ENCODE peak calls at places on chromosomes 16 and 17, in five cellular contexts. One of them, this sample, is unnamed.
A peak's percentile ranks its signal among the peaks of the same experiment; 100 is the strongest.

GRCh38 chr16:15988268-15989013 is 39.0 kb downstream of the ABCC1 start:
- DNase-seq in HEK293T: no peak
- DNase-seq in HepG2: no peak
- DNase-seq in H1: no peak
- DNase-seq in NT2/D1: no peak
- DNase-seq in this sample: no peak

GRCh38 chr17:29237476-29238132 is 9.1 kb upstream of the CRYBA1 start:
- DNase-seq in HEK293T: no peak
- DNase-seq in HepG2: no peak
- DNase-seq in H1: no peak
- DNase-seq in NT2/D1: no peak
- DNase-seq in this sample: no peak

GRCh38 chr17:43003542-43004172 is 2.9 kb upstream of the IFI35 start:
- DNase-seq in HEK293T: no peak
- DNase-seq in HepG2: peak; percentile 63
- DNase-seq in H1: no peak
- DNase-seq in NT2/D1: no peak
- DNase-seq in this sample: no peak

GRCh38 chr17:7716299-7716886 is 1.2 kb upstream of the DNAH2 start:
- DNase-seq in HEK293T: no peak
- DNase-seq in HepG2: no peak
- DNase-seq in H1: no peak
- DNase-seq in NT2/D1: no peak
- DNase-seq in this sample: no peak

GRCh38 chr16:86479419-86479818 is 30.9 kb upstream of the FOXF1 start:
- DNase-seq in HEK293T: no peak
- DNase-seq in HepG2: no peak
- DNase-seq in H1: no peak
- DNase-seq in NT2/D1: no peak
- DNase-seq in this sample: no peak

GRCh38 chr16:50711862-50712567 is 18.6 kb downstream of the NOD2 start:
- DNase-seq in HEK293T: no peak
- DNase-seq in HepG2: no peak
- DNase-seq in H1: no peak
- DNase-seq in NT2/D1: no peak
- DNase-seq in this sample: no peak

GRCh38 chr16:11405331-11406176 is 60.3 kb downstream of the RMI2 start:
- DNase-seq in HEK293T: peak; percentile 58
- DNase-seq in HepG2: peak; percentile 67
- DNase-seq in H1: peak; percentile 93
- DNase-seq in NT2/D1: no peak
- DNase-seq in this sample: no peak

GRCh38 chr17:48894886-48895285 is 2.3 kb downstream of the ATP5MC1 start:
- DNase-seq in HEK293T: no peak
- DNase-seq in HepG2: no peak
- DNase-seq in H1: no peak
- DNase-seq in NT2/D1: no peak
- DNase-seq in this sample: no peak

GRCh38 chr17:14545156-14545906 is 244.4 kb downstream of the HS3ST3B1 start:
- DNase-seq in HEK293T: no peak
- DNase-seq in HepG2: no peak
- DNase-seq in H1: no peak
- DNase-seq in NT2/D1: no peak
- DNase-seq in this sample: no peak

GRCh38 chr17:61235821-61236197 is 163.8 kb upstream of the TBX2 start:
- DNase-seq in HEK293T: peak; percentile 25
- DNase-seq in HepG2: peak; percentile 91
- DNase-seq in H1: no peak
- DNase-seq in NT2/D1: no peak
- DNase-seq in this sample: no peak

GRCh38 chr16:78648517-78648916 is 549.1 kb downstream of the WWOX start:
- DNase-seq in HEK293T: no peak
- DNase-seq in HepG2: no peak
- DNase-seq in H1: no peak
- DNase-seq in NT2/D1: no peak
- DNase-seq in this sample: no peak

GRCh38 chr17:16215965-16216316 is 607 bp upstream of the NCOR1 start:
- DNase-seq in HEK293T: peak; percentile 27
- DNase-seq in HepG2: peak; percentile 57
- DNase-seq in H1: no peak
- DNase-seq in NT2/D1: peak; percentile 22
- DNase-seq in this sample: no peak

GRCh38 chr16:76818611-76819181 is 372.3 kb upstream of the MON1B start:
- DNase-seq in HEK293T: no peak
- DNase-seq in HepG2: no peak
- DNase-seq in H1: no peak
- DNase-seq in NT2/D1: no peak
- DNase-seq in this sample: no peak

GRCh38 chr16:31072540-31073072 is 1.4 kb downstream of the ZNF668 start:
- DNase-seq in HEK293T: no peak
- DNase-seq in HepG2: peak; percentile 27
- DNase-seq in H1: no peak
- DNase-seq in NT2/D1: no peak
- DNase-seq in this sample: no peak

GRCh38 chr16:17768257-17768656 is 297.5 kb upstream of the XYLT1 start:
- DNase-seq in HEK293T: no peak
- DNase-seq in HepG2: no peak
- DNase-seq in H1: no peak
- DNase-seq in NT2/D1: no peak
- DNase-seq in this sample: no peak

GRCh38 chr16:56269824-56270684 is 78.8 kb downstream of the GNAO1 start:
- DNase-seq in HEK293T: no peak
- DNase-seq in HepG2: peak; percentile 52
- DNase-seq in H1: no peak
- DNase-seq in NT2/D1: peak; percentile 61
- DNase-seq in this sample: no peak

GRCh38 chr17:56815711-56816110 is 18.0 kb downstream of the C17orf67 start:
- DNase-seq in HEK293T: no peak
- DNase-seq in HepG2: no peak
- DNase-seq in H1: no peak
- DNase-seq in NT2/D1: no peak
- DNase-seq in this sample: no peak

GRCh38 chr17:8360260-8360659 is 16.2 kb downstream of the KRABD2 start:
- DNase-seq in HEK293T: no peak
- DNase-seq in HepG2: no peak
- DNase-seq in H1: no peak
- DNase-seq in NT2/D1: no peak
- DNase-seq in this sample: no peak

GRCh38 chr16:52404546-52404945 is 142.4 kb downstream of the TOX3 start:
- DNase-seq in HEK293T: no peak
- DNase-seq in HepG2: no peak
- DNase-seq in H1: no peak
- DNase-seq in NT2/D1: no peak
- DNase-seq in this sample: no peak

GRCh38 chr17:38893612-38894011 is 23.8 kb downstream of the LASP1 start:
- DNase-seq in HEK293T: no peak
- DNase-seq in HepG2: no peak
- DNase-seq in H1: no peak
- DNase-seq in NT2/D1: no peak
- DNase-seq in this sample: no peak
- TF ChIP-seq SUZ12 in HEK293T: no peak
- TF ChIP-seq SUZ12 in HepG2: no peak
- TF ChIP-seq SUZ12 in H1: no peak
- TF ChIP-seq SUZ12 in NT2/D1: no peak
- TF ChIP-seq SUZ12 in this sample: no peak

GRCh38 chr16:54651440-54651839 is 279.2 kb upstream of the IRX5 start:
- DNase-seq in HEK293T: no peak
- DNase-seq in HepG2: no peak
- DNase-seq in H1: peak; percentile 62
- DNase-seq in NT2/D1: peak; percentile 87
- DNase-seq in this sample: no peak

GRCh38 chr16:54647216-54647615 is 283.4 kb upstream of the IRX5 start:
- DNase-seq in HEK293T: no peak
- DNase-seq in HepG2: no peak
- DNase-seq in H1: no peak
- DNase-seq in NT2/D1: no peak
- DNase-seq in this sample: no peak

GRCh38 chr16:54649846-54650245 is 280.8 kb upstream of the IRX5 start:
- DNase-seq in HEK293T: no peak
- DNase-seq in HepG2: no peak
- DNase-seq in H1: no peak
- DNase-seq in NT2/D1: no peak
- DNase-seq in this sample: no peak

GRCh38 chr16:54647731-54648221 is 282.9 kb upstream of the IRX5 start:
- DNase-seq in HEK293T: no peak
- DNase-seq in HepG2: no peak
- DNase-seq in H1: no peak
- DNase-seq in NT2/D1: no peak
- DNase-seq in this sample: no peak

GRCh38 chr16:54648575-54648974 is 282.1 kb upstream of the IRX5 start:
- DNase-seq in HEK293T: peak; percentile 24
- DNase-seq in HepG2: no peak
- DNase-seq in H1: no peak
- DNase-seq in NT2/D1: no peak
- DNase-seq in this sample: no peak
- TF ChIP-seq SUZ12 in HEK293T: no peak
- TF ChIP-seq SUZ12 in HepG2: no peak
- TF ChIP-seq SUZ12 in H1: no peak
- TF ChIP-seq SUZ12 in NT2/D1: no peak
- TF ChIP-seq SUZ12 in this sample: no peak

GRCh38 chr16:64311241-64311640 is 810.6 kb downstream of the CDH11 start:
- DNase-seq in HEK293T: no peak
- DNase-seq in HepG2: no peak
- DNase-seq in H1: no peak
- DNase-seq in NT2/D1: no peak
- DNase-seq in this sample: no peak
- TF ChIP-seq SUZ12 in HEK293T: no peak
- TF ChIP-seq SUZ12 in HepG2: no peak
- TF ChIP-seq SUZ12 in H1: no peak
- TF ChIP-seq SUZ12 in NT2/D1: no peak
- TF ChIP-seq SUZ12 in this sample: no peak

DNA sequence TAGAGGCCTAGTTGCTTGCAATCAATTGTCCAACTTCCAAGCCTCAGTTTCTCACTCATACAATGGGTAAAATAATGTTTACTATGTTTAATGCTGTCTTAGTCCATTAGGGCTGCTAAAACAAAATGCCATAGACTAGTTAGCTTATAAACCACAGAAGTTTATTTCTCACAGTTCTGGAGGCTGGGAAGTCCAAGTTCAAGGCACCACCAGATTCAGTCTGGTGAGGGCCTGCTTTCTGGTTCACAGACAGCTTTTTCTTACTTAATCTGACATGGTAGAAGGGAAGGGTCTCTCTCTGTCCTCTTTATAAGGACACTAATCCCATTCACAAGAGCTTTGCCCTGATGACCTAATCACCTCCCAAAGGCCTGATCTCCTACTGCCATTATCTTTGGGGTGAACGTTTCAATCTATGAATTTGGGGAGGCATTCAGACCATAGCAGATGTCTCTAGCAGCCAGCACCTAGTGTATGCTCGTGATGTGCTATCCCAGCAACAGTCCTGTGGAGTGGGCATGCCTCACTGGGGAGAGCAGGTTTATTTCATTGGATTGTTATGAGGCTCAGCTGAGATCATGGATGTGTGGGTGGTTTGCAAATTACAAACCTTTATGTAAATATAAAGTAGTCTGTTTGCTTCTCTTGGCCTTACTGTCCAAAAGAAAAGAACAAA is 25.2 kb downstream of the YPEL2 start:
- DNase-seq in HEK293T: no peak
- DNase-seq in HepG2: no peak
- DNase-seq in H1: no peak
- DNase-seq in NT2/D1: no peak
- DNase-seq in this sample: no peak
- TF ChIP-seq SUZ12 in HEK293T: no peak
- TF ChIP-seq SUZ12 in HepG2: no peak
- TF ChIP-seq SUZ12 in H1: no peak
- TF ChIP-seq SUZ12 in NT2/D1: no peak
- TF ChIP-seq SUZ12 in this sample: no peak

DNA sequence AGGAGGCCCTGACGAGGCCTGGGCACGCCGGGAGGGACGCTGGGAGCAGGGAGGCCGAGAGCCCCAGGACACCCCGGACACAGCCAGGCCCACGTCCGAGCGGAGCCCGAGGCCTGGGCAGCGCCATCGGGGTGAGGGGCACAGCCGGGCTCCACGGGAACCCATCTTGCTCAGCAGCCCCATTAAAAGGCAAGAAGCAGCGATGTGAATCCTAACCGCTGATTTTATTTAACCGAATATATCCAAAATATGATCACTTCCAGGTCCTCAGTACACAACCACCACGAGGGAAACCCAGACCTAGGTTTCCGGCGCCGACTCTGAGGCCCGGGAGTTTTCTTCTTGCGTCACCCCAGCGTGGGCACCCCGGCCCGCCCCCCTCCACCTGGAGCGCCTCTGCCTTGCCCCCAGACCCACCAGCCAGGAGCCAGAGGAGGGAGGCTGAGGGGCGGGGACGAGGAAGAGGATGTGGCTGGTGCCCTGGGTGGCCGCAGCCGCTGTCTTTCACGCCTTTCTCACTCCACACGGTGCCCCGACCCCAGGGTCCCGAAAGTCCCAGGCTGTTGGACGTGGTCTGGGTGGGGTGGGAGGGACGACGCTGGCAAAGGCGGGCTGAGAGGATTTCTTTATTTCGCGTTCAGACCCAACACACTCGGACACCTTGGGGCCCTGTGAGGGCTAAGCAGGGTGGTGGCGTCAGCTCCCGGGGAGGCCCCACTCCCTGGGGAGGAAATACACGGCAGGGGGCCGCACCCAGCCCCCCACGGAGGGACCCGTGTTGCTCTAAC is 568 bp upstream of the CCDC154 start:
- DNase-seq in HEK293T: no peak
- DNase-seq in HepG2: no peak
- DNase-seq in H1: no peak
- DNase-seq in NT2/D1: no peak
- DNase-seq in this sample: no peak
- TF ChIP-seq SUZ12 in HEK293T: no peak
- TF ChIP-seq SUZ12 in HepG2: no peak
- TF ChIP-seq SUZ12 in H1: no peak
- TF ChIP-seq SUZ12 in NT2/D1: no peak
- TF ChIP-seq SUZ12 in this sample: no peak

DNA sequence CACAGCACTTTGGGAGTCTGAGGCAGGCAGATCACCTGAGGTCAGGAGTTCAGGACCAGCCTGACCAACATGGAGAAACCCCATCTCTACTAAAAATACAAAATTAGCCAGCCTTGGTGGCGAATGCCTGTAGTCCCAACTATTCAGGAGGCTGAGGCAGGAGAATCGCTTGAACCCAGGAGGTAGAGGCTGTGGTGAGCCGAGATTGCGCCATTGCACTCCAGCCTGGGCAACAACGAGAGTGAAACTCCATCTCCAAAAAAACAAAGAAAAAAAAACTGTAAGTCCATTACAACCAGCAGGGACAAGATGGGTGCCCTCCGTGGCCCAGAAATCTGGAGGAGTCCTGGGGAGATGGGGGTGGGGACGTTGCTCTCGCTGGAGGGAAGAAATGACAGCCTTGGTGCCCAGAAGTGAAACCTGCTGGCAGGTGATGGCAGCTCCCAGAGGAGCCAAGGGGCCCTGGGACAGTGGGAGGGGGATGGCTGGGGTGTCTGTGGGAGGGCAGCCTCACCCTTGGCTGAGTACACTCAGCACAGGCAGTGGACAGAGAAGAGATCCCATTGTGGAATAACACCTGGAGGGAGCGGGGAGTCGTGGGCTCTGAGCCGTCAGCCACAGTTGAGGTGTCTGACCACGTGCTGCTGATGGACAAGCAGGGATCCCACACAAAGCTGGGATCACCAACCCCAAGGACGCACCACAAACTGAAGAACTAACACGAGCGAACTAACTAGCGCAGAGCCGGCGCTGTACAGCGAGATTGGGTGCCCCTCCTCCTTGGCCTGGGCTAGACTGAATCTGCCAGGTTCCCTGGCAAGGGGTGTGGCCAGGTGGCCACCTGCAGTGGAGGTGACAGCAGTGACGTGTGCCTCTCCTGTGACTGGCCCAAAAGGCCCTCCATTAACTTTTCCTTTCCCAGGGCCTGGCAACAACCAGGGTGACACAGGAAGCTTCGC is 46.9 kb upstream of the BAHCC1 start:
- DNase-seq in HEK293T: no peak
- DNase-seq in HepG2: no peak
- DNase-seq in H1: no peak
- DNase-seq in NT2/D1: no peak
- DNase-seq in this sample: no peak
- TF ChIP-seq SUZ12 in HEK293T: no peak
- TF ChIP-seq SUZ12 in HepG2: no peak
- TF ChIP-seq SUZ12 in H1: no peak
- TF ChIP-seq SUZ12 in NT2/D1: no peak
- TF ChIP-seq SUZ12 in this sample: no peak